ENCODE peak calls at places on chromosome 2, in five cellular contexts. One of them, this sample, is unnamed.

GRCh38 chr2:101518470-101519172 is 43.7 kb upstream of the RFX8 start:
- DNase-seq in HT1080: peak; percentile 68
- DNase-seq in A549: peak; percentile 83
- DNase-seq in adrenal gland: peak; percentile 57
- DNase-seq in trophoblast cell: no peak
- DNase-seq in this sample: peak; percentile 66

GRCh38 chr2:199461455-199462166 is 3.9 kb upstream of the SATB2 start:
- DNase-seq in HT1080: no peak
- DNase-seq in A549: no peak
- DNase-seq in adrenal gland: no peak
- DNase-seq in trophoblast cell: no peak
- DNase-seq in this sample: no peak

GRCh38 chr2:30074023-30074422 is 72.8 kb upstream of the YPEL5 start:
- DNase-seq in HT1080: no peak
- DNase-seq in A549: no peak
- DNase-seq in adrenal gland: no peak
- DNase-seq in trophoblast cell: no peak
- DNase-seq in this sample: no peak

GRCh38 chr2:29236074-29236473 is 120.9 kb downstream of the CLIP4 start:
- DNase-seq in HT1080: no peak
- DNase-seq in A549: no peak
- DNase-seq in adrenal gland: no peak
- DNase-seq in trophoblast cell: no peak
- DNase-seq in this sample: no peak

GRCh38 chr2:50492452-50492851 is 539.5 kb downstream of the NRXN1 start:
- DNase-seq in HT1080: peak; percentile 62
- DNase-seq in A549: peak; percentile 64
- DNase-seq in adrenal gland: peak; percentile 48
- DNase-seq in trophoblast cell: peak; percentile 2
- DNase-seq in this sample: peak; percentile 14

GRCh38 chr2:240333985-240334384 is 101.5 kb upstream of the GPC1 start:
- DNase-seq in HT1080: no peak
- DNase-seq in A549: no peak
- DNase-seq in adrenal gland: peak; percentile 35
- DNase-seq in trophoblast cell: no peak
- DNase-seq in this sample: no peak

GRCh38 chr2:15941970-15942710 is 1.8 kb downstream of the MYCN start:
- DNase-seq in HT1080: no peak
- DNase-seq in A549: no peak
- DNase-seq in adrenal gland: no peak
- DNase-seq in trophoblast cell: no peak
- DNase-seq in this sample: peak; percentile 39

GRCh38 chr2:231110551-231110950 is 14.3 kb downstream of the HTR2B start:
- DNase-seq in HT1080: peak; percentile 27
- DNase-seq in A549: no peak
- DNase-seq in adrenal gland: no peak
- DNase-seq in trophoblast cell: no peak
- DNase-seq in this sample: no peak

GRCh38 chr2:86274918-86275275 is 62.5 kb downstream of the REEP1 start:
- DNase-seq in HT1080: peak; percentile 43
- DNase-seq in A549: no peak
- DNase-seq in adrenal gland: peak; percentile 37
- DNase-seq in trophoblast cell: peak; percentile 79
- DNase-seq in this sample: peak; percentile 64